ENCODE peak calls at places on chromosomes 12 and 14, in nine cellular contexts. J is IMR-90, N is endodermal cell, W is astrocyte, O is endothelial cell of umbilical vein, L is mesenchymal stem cell, R is GM23248, M is HCT116, H is fibroblast of lung. F is an unnamed sample. For H3K9me3, the result is how much of the 10 kb centered on the place peaks cover.

GRCh38 chr12:81294325-81295190 is 216.7 kb downstream of the ACSS3 start:
- DNase-seq in M (no peak), N (no peak), H (no peak), W (peak), J (no peak), R (no peak), O (no peak), L (no peak), F (no peak)

GRCh38 chr12:39816671-39817185 is 197.1 kb upstream of the ABCD2 start:
- DNase-seq in W (no peak), L (no peak), J (no peak), M (no peak), N (no peak), H (no peak), R (no peak), O (no peak), F (no peak)

GRCh38 chr14:76761198-76761848 is at the start of gene VASH1:
- DNase-seq in M (peak), O (peak), W (peak), H (peak), N (peak), J (peak), R (peak), L (peak), F (peak)

GRCh38 chr12:116136340-116136739 is 141.2 kb downstream of the MED13L start:
- DNase-seq in R (peak), N (no peak), H (peak), M (no peak), J (peak), O (peak), L (peak), W (peak), F (no peak)

GRCh38 chr14:29242755-29243340 is 476.3 kb downstream of the FOXG1 start:
- DNase-seq in L (peak), N (no peak), M (no peak), H (no peak), W (peak), J (peak), O (peak), R (peak), F (no peak)

GRCh38 chr14:64721391-64721791 is 17.2 kb downstream of the PLEKHG3 start:
- DNase-seq in R (peak), W (peak), O (peak), M (no peak), L (peak), J (peak), N (peak), H (no peak), F (peak)

GRCh38 chr14:31090872-31091764 is 64.9 kb upstream of the STRN3 start:
- DNase-seq in N (no peak), M (no peak), L (peak), R (peak), O (peak), H (peak), W (peak), J (peak), F (peak)

GRCh38 chr12:71752887-71753286 is 1.8 kb upstream of the RAB21 start:
- DNase-seq in H (no peak), R (no peak), O (no peak), W (no peak), L (no peak), N (no peak), J (no peak), M (no peak), F (no peak)

GRCh38 chr12:19223018-19223417 is 93.5 kb downstream of the PLEKHA5 start:
- DNase-seq in R (peak), M (peak), H (no peak), J (no peak), W (no peak), O (peak), N (no peak), L (no peak), F (peak)

GRCh38 chr14:21825147-21825743 is 151.6 kb upstream of the OR4E1 start:
- DNase-seq in R (peak), O (peak), J (peak), N (peak), M (peak), W (no peak), L (peak), H (no peak), F (no peak)

GRCh38 chr14:78440351-78440750 is 270.2 kb downstream of the NRXN3 start:
- DNase-seq in W (no peak), M (no peak), L (no peak), J (no peak), N (no peak), O (no peak), H (no peak), R (no peak), F (no peak)

GRCh38 chr14:73008501-73008900 is 18.4 kb downstream of the ZFYVE1 start:
- DNase-seq in W (peak), L (peak), R (peak), H (peak), N (no peak), O (no peak), J (peak), M (no peak), F (peak)

GRCh38 chr14:24632761-24633160 is 1.2 kb downstream of the GZMB start:
- DNase-seq in R (no peak), L (no peak), M (no peak), O (no peak), H (no peak), N (no peak), J (no peak), W (no peak), F (no peak)

GRCh38 chr14:74645735-74646134 is 33.7 kb upstream of the LTBP2 start:
- DNase-seq in J (no peak), L (no peak), W (no peak), H (no peak), R (no peak), O (no peak), N (no peak), M (no peak), F (no peak)

GRCh38 chr12:57611810-57612710 is 825 bp downstream of the ARHGEF25 start:
- DNase-seq in H (no peak), M (no peak), L (no peak), J (no peak), R (no peak), O (no peak), N (peak), W (no peak), F (no peak)

GRCh38 chr12:85755760-85756159 is 80.4 kb downstream of the RASSF9 start:
- DNase-seq in H (no peak), O (no peak), J (peak), L (no peak), M (no peak), W (no peak), R (peak), N (no peak), F (peak)

GRCh38 chr12:124046206-124046740 is 73.3 kb downstream of the ZNF664 start:
- DNase-seq in W (no peak), O (no peak), N (no peak), M (no peak), L (no peak), J (no peak), R (no peak), H (no peak), F (no peak)

GRCh38 chr12:124047045-124047566 is 74.1 kb downstream of the ZNF664 start:
- DNase-seq in W (no peak), O (no peak), J (no peak), L (no peak), M (no peak), H (no peak), N (no peak), R (no peak), F (no peak)

GRCh38 chr12:124044021-124044420 is 71.0 kb downstream of the ZNF664 start:
- DNase-seq in R (no peak), W (no peak), L (no peak), H (no peak), O (no peak), M (no peak), N (no peak), J (no peak), F (no peak)

GRCh38 chr12:124045671-124046070 is 72.7 kb downstream of the ZNF664 start:
- DNase-seq in O (no peak), M (no peak), W (no peak), L (no peak), H (no peak), R (no peak), J (no peak), N (no peak), F (no peak)

GRCh38 chr12:124044809-124045321 is 71.8 kb downstream of the ZNF664 start:
- DNase-seq in J (no peak), O (no peak), L (no peak), R (no peak), H (no peak), M (no peak), W (no peak), N (no peak), F (no peak)
- H3K9ac ChIP-seq in J (no peak), O (no peak), L (no peak), R (no peak), H (no peak), M (no peak), W (no peak), N (no peak), F (no peak)

GRCh38 chr12:46389130-46389616 is 16.6 kb upstream of the SLC38A2 start:
- DNase-seq in H (peak), N (peak), L (peak), J (peak), W (peak), M (no peak), R (peak), O (peak), F (peak)
- H3K4me3 ChIP-seq in H (no peak), N (no peak), L (no peak), J (no peak), W (no peak), M (no peak), R (peak), O (no peak), F (peak)

GRCh38 chr14:101323111-101323510 is 238.2 kb upstream of the DIO3 start:
- DNase-seq in R (no peak), N (no peak), H (no peak), J (no peak), L (no peak), W (no peak), O (no peak), M (no peak), F (no peak)

GRCh38 chr14:101322223-101322622 is 239.1 kb upstream of the DIO3 start:
- DNase-seq in W (no peak), H (no peak), R (no peak), O (no peak), N (no peak), L (no peak), M (no peak), J (no peak), F (no peak)

GRCh38 chr14:101320386-101320785 is 240.9 kb upstream of the DIO3 start:
- DNase-seq in R (no peak), J (no peak), M (no peak), W (no peak), H (no peak), O (no peak), N (no peak), L (no peak), F (no peak)

GRCh38 chr14:101315802-101316296 is 245.4 kb upstream of the DIO3 start:
- DNase-seq in L (no peak), M (peak), W (no peak), O (no peak), R (no peak), J (no peak), N (no peak), H (no peak), F (no peak)

DNA sequence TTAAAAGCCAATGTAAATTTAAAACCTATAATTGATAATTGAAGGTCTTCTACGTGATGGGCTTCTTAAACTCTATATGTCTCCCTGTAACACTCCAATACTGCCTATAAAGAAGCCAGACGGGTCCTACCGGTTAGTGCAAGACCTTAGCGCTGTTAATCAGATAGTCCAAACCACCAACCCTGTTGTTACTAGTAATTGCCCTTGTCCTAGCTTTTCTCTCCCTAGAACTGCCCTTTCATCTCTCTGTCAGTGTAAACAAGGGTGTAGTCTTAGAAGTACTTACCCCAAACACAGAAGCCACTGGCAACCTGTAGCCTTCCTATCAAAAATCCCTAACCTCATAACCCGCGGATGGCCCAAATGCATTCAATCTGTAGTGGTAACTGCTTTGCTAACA is 243.0 kb upstream of the DIO3 start:
- DNase-seq in M (no peak), R (no peak), L (no peak), J (no peak), N (no peak), H (no peak), O (no peak), W (no peak), F (no peak)
- H3K9me3 ChIP-seq in M (under half), R (under half), L (half or more), J (under half), N (half or more), H (under half), O (under half), W (under half), F (under half)

DNA sequence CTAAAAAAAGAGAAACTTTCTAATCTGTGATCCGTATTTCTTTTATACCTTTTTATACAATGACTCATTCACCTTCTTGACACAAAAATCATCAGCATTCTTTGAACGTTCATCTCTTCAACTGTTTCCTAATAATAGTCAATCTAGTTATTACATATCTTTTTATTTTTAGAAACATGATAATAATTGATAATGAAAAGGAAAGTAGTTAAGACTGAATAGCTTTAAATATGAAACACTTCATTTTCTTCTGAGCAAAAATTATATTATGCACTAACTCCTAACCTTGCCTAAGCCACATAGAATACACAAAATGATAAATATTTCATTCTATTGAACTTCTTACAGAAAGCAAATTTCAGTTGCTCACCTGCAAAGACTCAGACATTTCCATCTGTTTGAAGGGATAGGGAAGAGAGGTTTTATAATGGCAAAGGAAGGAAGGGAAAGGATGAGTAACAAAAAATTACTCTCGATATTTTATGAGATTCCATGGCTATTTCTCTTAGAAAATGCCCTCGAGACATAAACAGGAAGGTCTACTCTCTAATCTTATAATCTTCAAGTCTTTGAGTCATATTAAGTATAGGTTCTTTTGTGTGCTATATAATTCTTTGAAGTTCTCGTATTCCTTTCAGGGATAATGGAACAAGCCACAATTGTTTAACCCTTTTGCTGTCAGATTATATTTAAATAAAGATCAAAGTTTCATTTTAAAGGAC is 7.5 kb upstream of the KLHL42 start:
- DNase-seq in H (no peak), M (no peak), L (peak), W (no peak), N (no peak), J (peak), O (peak), R (peak), F (peak)
- H3K9ac ChIP-seq in H (no peak), M (no peak), L (no peak), W (no peak), N (no peak), J (no peak), O (peak), R (no peak), F (no peak)

GRCh38 chr12:53207042-53207441 is at the start of gene ITGB7:
- DNase-seq in J (no peak), M (no peak), O (no peak), W (no peak), H (no peak), L (no peak), R (no peak), N (peak), F (no peak)
- H3K4me3 ChIP-seq in J (no peak), M (no peak), O (no peak), W (no peak), H (no peak), L (no peak), R (no peak), N (no peak), F (no peak)

GRCh38 chr14:96881713-96882112 is 84.5 kb downstream of the VRK1 start:
- DNase-seq in N (no peak), J (no peak), W (no peak), O (no peak), R (peak), M (no peak), H (no peak), L (no peak), F (no peak)
- H3K9me3 ChIP-seq in N (under half), J (under half), W (under half), O (under half), R (under half), M (under half), H (under half), L (under half), F (under half)

DNA sequence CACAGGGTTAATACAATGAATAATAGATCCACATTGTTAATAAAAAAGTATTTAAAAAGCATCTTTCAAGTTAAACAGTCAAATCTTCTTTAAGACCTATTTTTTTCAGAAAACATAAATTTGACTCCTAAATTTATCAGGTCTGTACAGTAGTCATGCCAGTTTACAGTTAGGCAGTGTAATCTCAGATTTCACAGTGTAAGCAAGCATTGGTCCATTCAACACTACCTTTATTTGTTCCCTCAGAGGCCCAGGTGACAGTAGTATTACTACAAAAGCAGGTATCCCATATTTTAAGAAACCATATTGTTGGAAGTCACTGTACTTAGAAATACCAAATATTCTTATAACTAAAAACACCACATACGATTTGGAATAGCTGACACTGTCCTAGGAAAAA is 6.1 kb downstream of the ATP2B1 start:
- DNase-seq in L (no peak), M (no peak), R (no peak), W (no peak), N (no peak), J (no peak), O (no peak), H (no peak), F (no peak)
- H3K9ac ChIP-seq in L (peak), M (no peak), R (no peak), W (no peak), N (no peak), J (no peak), O (no peak), H (no peak), F (no peak)

GRCh38 chr12:9872116-9872515 is 3.0 kb upstream of the CLEC2B start:
- DNase-seq in O (no peak), R (no peak), W (no peak), J (no peak), L (no peak), N (no peak), M (no peak), H (no peak), F (no peak)

GRCh38 chr12:9869307-9870161 is at the start of gene CLEC2B:
- DNase-seq in R (peak), M (no peak), J (peak), H (peak), W (peak), L (peak), N (no peak), O (peak), F (peak)

GRCh38 chr12:9868271-9868815 is 811 bp downstream of the CLEC2B start:
- DNase-seq in W (no peak), N (no peak), L (peak), H (peak), J (no peak), R (peak), M (no peak), O (peak), F (no peak)

GRCh38 chr12:9868951-9869306 is 225 bp downstream of the CLEC2B start:
- DNase-seq in L (no peak), M (no peak), H (no peak), W (no peak), N (no peak), J (no peak), O (no peak), R (no peak), F (no peak)

DNA sequence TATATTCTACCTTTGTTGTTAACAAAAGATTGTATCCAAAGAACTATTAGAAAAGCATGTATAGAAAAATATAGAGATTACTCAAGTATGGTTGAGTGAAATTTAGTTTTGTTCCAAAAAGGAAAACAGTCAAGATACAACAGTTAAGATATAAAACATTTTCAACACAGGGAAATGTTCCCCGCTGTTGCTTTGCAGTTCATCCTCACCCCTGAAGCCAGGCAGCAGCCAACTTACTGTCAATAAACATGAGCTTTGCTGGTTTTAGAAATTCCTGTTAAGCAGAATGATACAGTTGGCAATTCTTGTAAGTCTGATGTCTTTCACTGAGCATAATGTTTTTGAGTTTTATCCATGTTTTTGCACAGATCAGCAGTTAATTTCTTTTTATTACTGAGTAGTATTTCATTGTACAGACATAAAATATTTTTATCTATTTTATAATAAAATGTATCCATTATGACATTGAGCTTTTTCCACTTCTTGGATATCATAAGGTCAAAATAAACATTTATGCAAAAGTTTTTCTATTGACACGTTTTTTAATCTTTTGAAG is 1.2 kb upstream of the CLEC2B start:
- DNase-seq in R (peak), O (peak), W (no peak), M (no peak), J (no peak), N (no peak), H (peak), L (peak), F (no peak)
- H3K4me3 ChIP-seq in R (peak), O (peak), W (no peak), M (no peak), J (no peak), N (no peak), H (peak), L (no peak), F (peak)

DNA sequence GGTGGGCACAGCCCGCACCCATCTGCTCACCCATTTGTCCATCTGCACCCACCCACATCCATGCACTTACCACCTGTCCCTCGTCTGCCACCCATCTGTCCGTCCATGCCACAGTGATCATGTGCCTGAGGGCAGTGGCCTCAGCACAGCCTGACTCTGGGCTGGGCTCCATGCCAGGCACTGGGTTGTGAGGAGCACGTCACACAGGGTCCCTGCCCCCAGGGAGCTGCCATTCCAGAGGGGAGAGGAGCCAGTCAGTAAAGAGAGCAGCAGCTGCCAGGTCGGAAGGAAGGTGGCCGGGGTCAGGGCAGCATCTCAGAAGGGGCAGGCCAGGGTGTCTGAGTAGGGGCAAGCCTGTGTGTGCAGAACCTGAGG is 43.6 kb downstream of the FBRSL1 start:
- DNase-seq in M (no peak), N (no peak), H (no peak), J (no peak), R (no peak), O (no peak), L (no peak), W (no peak), F (no peak)
- H3K9me3 ChIP-seq in M (under half), N (under half), H (under half), J (under half), R (under half), O (under half), L (under half), W (under half), F (under half)

F was measured in adipocyte.